ENCODE peak calls at places on chromosomes 2 and 18, in eight cellular contexts. Y is astrocyte of the spinal cord, X is cardiac fibroblast, B is heart right ventricle, W is fibroblast of lung, F is breast epithelium, O is hepatocyte, N is heart left ventricle. J is an unnamed sample.
A peak's percentile ranks its signal among the peaks of the same experiment; 100 is the strongest.

GRCh38 chr2:30223413-30223874 is 7.9 kb upstream of the LBH start:
- DNase-seq in Y (no peak), X (no peak), B (no peak), W (no peak), F (no peak), O (no peak), N (peak; percentile 11), J (no peak)

GRCh38 chr2:138707424-138708074 is 72.6 kb downstream of the NXPH2 start:
- DNase-seq in Y (peak; percentile 84), X (peak; percentile 75), B (no peak), W (peak; percentile 96), F (no peak), O (no peak), N (no peak), J (peak; percentile 85)

GRCh38 chr2:108184421-108184820 is 55.3 kb upstream of the SULT1C3 start:
- DNase-seq in Y (peak; percentile 12), X (peak; percentile 50), B (no peak), W (peak; percentile 9), F (no peak), O (peak; percentile 28), N (no peak), J (peak; percentile 16)

GRCh38 chr18:61333746-61334490 is 688 bp downstream of the CDH20 start:
- DNase-seq in Y (peak; percentile 29), X (peak; percentile 22), B (peak; percentile 6), W (peak; percentile 4), F (no peak), O (peak; percentile 21), N (no peak), J (no peak)

GRCh38 chr2:239279508-239280295 is 121.1 kb downstream of the HDAC4 start:
- DNase-seq in Y (no peak), X (no peak), B (no peak), W (no peak), F (no peak), O (no peak), N (peak; percentile 20), J (no peak)

GRCh38 chr2:223460774-223461211 is 141.4 kb downstream of the SCG2 start:
- DNase-seq in Y (peak; percentile 41), X (peak; percentile 84), B (no peak), W (peak; percentile 64), F (no peak), O (no peak), N (no peak), J (peak; percentile 73)

GRCh38 chr2:163469561-163469962 is 266.2 kb downstream of the FIGN start:
- DNase-seq in Y (peak; percentile 48), X (peak; percentile 3), B (no peak), W (no peak), F (no peak), O (no peak), N (no peak), J (peak; percentile 18)

GRCh38 chr2:151668737-151669136 is 65.5 kb downstream of the NEB start:
- DNase-seq in Y (no peak), X (no peak), B (no peak), W (no peak), F (no peak), O (no peak), N (no peak), J (no peak)

GRCh38 chr2:232053777-232054176 is 92.3 kb downstream of the DIS3L2 start:
- DNase-seq in Y (no peak), X (no peak), B (no peak), W (no peak), F (no peak), O (no peak), N (no peak), J (no peak)

GRCh38 chr2:187169864-187170263 is 278.2 kb downstream of the CALCRL start:
- DNase-seq in Y (no peak), X (no peak), B (no peak), W (no peak), F (no peak), O (no peak), N (no peak), J (no peak)

GRCh38 chr2:85666937-85667336 is 1.1 kb downstream of the SFTPB start:
- DNase-seq in Y (no peak), X (no peak), B (no peak), W (no peak), F (no peak), O (no peak), N (no peak), J (no peak)

GRCh38 chr2:192194065-192194865 is 468 bp downstream of the TMEFF2 start:
- DNase-seq in Y (peak; percentile 42), X (peak; percentile 27), B (peak; percentile 17), W (peak; percentile 26), F (no peak), O (peak; percentile 36), N (peak; percentile 21), J (no peak)

GRCh38 chr18:61572871-61573270 is 239.6 kb downstream of the CDH20 start:
- DNase-seq in Y (no peak), X (no peak), B (no peak), W (peak; percentile 53), F (no peak), O (no peak), N (no peak), J (peak; percentile 77)

GRCh38 chr2:14881663-14882327 is 249.3 kb downstream of the LRATD1 start:
- DNase-seq in Y (no peak), X (no peak), B (no peak), W (peak; percentile 7), F (no peak), O (no peak), N (no peak), J (no peak)

GRCh38 chr2:168998609-168999211 is 32.4 kb downstream of the ABCB11 start:
- DNase-seq in Y (no peak), X (peak; percentile 7), B (no peak), W (no peak), F (no peak), O (no peak), N (no peak), J (no peak)

GRCh38 chr18:52343138-52343537 is 3.1 kb downstream of the DCC start:
- DNase-seq in Y (peak; percentile 32), X (no peak), B (no peak), W (peak; percentile 28), F (no peak), O (peak; percentile 18), N (no peak), J (no peak)

GRCh38 chr2:131641414-131642206 is 113.9 kb downstream of the CCDC74A start:
- DNase-seq in Y (peak; percentile 32), X (peak; percentile 67), B (no peak), W (peak; percentile 2), F (no peak), O (no peak), N (no peak), J (no peak)

GRCh38 chr2:32489061-32489460 is 132.2 kb downstream of the BIRC6 start:
- DNase-seq in Y (no peak), X (peak; percentile 22), B (no peak), W (no peak), F (no peak), O (no peak), N (no peak), J (no peak)

GRCh38 chr2:288743-289361 is 961 bp upstream of the ALKAL2 start:
- DNase-seq in Y (no peak), X (no peak), B (no peak), W (no peak), F (no peak), O (peak; percentile 23), N (no peak), J (no peak)

GRCh38 chr2:133841905-133842304 is 273.6 kb upstream of the NCKAP5 start:
- DNase-seq in Y (peak; percentile 95), X (peak; percentile 99), B (no peak), W (peak; percentile 76), F (no peak), O (no peak), N (peak; percentile 31), J (peak; percentile 67)

GRCh38 chr18:66757946-66758345 is 154.1 kb upstream of the CDH19 start:
- DNase-seq in Y (no peak), X (no peak), B (no peak), W (no peak), F (no peak), O (no peak), N (no peak), J (no peak)

GRCh38 chr2:25877431-25878360 is 591 bp downstream of the ASXL2 start:
- DNase-seq in Y (peak; percentile 60), X (peak; percentile 61), B (peak; percentile 31), W (peak; percentile 59), F (no peak), O (peak; percentile 58), N (peak; percentile 45), J (peak; percentile 67)

GRCh38 chr18:34493566-34494358 is 216.3 kb upstream of the DTNA start:
- DNase-seq in Y (peak; percentile 15), X (no peak), B (peak; percentile 43), W (no peak), F (peak; percentile 50), O (peak; percentile 79), N (peak; percentile 27), J (no peak)

GRCh38 chr2:170715062-170715931 is at the start of gene SP5:
- DNase-seq in Y (peak; percentile 38), X (peak; percentile 28), B (peak; percentile 31), W (peak; percentile 44), F (peak; percentile 52), O (peak; percentile 81), N (peak; percentile 19), J (peak; percentile 39)
- TF ChIP-seq CTCF in Y (no peak), X (no peak), B (no peak), W (no peak), F (no peak), O (no peak), N (no peak), J (no peak)

GRCh38 chr2:209321076-209321475 is 102.8 kb upstream of the MAP2 start:
- DNase-seq in Y (peak; percentile 46), X (peak; percentile 42), B (no peak), W (peak; percentile 69), F (no peak), O (peak; percentile 15), N (no peak), J (peak; percentile 6)
- H3K4me3 ChIP-seq in Y (no peak overlapping the region), X (no peak overlapping the region), B (no peak overlapping the region), W (no peak overlapping the region), F (no peak overlapping the region), O (no peak overlapping the region), N (no peak overlapping the region), J (no peak overlapping the region)

GRCh38 chr2:27407798-27408491 is 1.4 kb downstream of the PPM1G start:
- DNase-seq in Y (peak; percentile 54), X (peak; percentile 76), B (no peak), W (peak; percentile 70), F (no peak), O (peak; percentile 70), N (no peak), J (peak; percentile 62)
- TF ChIP-seq CTCF in Y (peak; percentile 59), X (peak; percentile 60), B (no peak), W (peak; percentile 63), F (peak; percentile 52), O (peak; percentile 61), N (peak; percentile 42), J (peak; percentile 70)

GRCh38 chr2:44934521-44934961 is 7.0 kb upstream of the SIX3 start:
- DNase-seq in Y (no peak), X (no peak), B (no peak), W (no peak), F (no peak), O (no peak), N (no peak), J (no peak)

GRCh38 chr2:44936275-44936674 is 5.2 kb upstream of the SIX3 start:
- DNase-seq in Y (no peak), X (no peak), B (no peak), W (no peak), F (no peak), O (no peak), N (no peak), J (no peak)

GRCh38 chr2:44934024-44934423 is 7.5 kb upstream of the SIX3 start:
- DNase-seq in Y (no peak), X (no peak), B (no peak), W (no peak), F (no peak), O (no peak), N (no peak), J (no peak)

GRCh38 chr2:44935854-44936185 is 5.7 kb upstream of the SIX3 start:
- DNase-seq in Y (no peak), X (no peak), B (no peak), W (no peak), F (no peak), O (no peak), N (no peak), J (no peak)

GRCh38 chr2:44934962-44935853 is 6.3 kb upstream of the SIX3 start:
- DNase-seq in Y (no peak), X (no peak), B (no peak), W (no peak), F (no peak), O (no peak), N (no peak), J (no peak)
- H3K4me3 ChIP-seq in Y (no peak overlapping the region), X (no peak overlapping the region), B (no peak overlapping the region), W (peak overlapping the region; percentile 7), F (peak overlapping the region; percentile 23), O (no peak overlapping the region), N (no peak overlapping the region), J (no peak overlapping the region)